ENCODE peak calls at places on chromosomes 7 and 10, in eight cellular contexts. M, R, P, G, S, J, F and H are unnamed samples.

GRCh38 chr10:115580239-115580638 is 487.1 kb downstream of the ATRNL1 start:
- DNase-seq in M (no peak), R (no peak), P (no peak), G (no peak), S (no peak), J (no peak), F (no peak), H (no peak)

GRCh38 chr10:70748305-70748704 is 36.9 kb downstream of the TBATA start:
- DNase-seq in M (no peak), R (no peak), P (no peak), G (no peak), S (no peak), J (no peak), F (no peak), H (no peak)

GRCh38 chr7:48962821-48963505 is 38.6 kb downstream of the CDC14C start:
- DNase-seq in M (no peak), R (peak; percentile 4), P (no peak), G (no peak), S (no peak), J (no peak), F (no peak), H (no peak)

GRCh38 chr7:47635091-47636090 is 53.5 kb upstream of the TNS3 start:
- DNase-seq in M (peak; percentile 77), R (no peak), P (no peak), G (peak; percentile 39), S (peak; percentile 6), J (no peak), F (no peak), H (peak; percentile 64)

GRCh38 chr7:831596-832291 is 532 bp upstream of the SUN1 start:
- DNase-seq in M (no peak), R (no peak), P (peak; percentile 82), G (peak; percentile 89), S (no peak), J (no peak), F (no peak), H (no peak)

GRCh38 chr10:83725567-83725966 is 413.7 kb upstream of the GHITM start:
- DNase-seq in M (no peak), R (no peak), P (no peak), G (no peak), S (no peak), J (no peak), F (no peak), H (no peak)

GRCh38 chr7:140247564-140247963 is 70.8 kb upstream of the KDM7A start:
- DNase-seq in M (no peak), R (no peak), P (no peak), G (no peak), S (no peak), J (no peak), F (no peak), H (no peak)

GRCh38 chr10:8473205-8473604 is 418.7 kb downstream of the GATA3 start:
- DNase-seq in M (no peak), R (no peak), P (peak; percentile 10), G (no peak), S (no peak), J (no peak), F (no peak), H (peak; percentile 21)

GRCh38 chr10:72523062-72523461 is 102.8 kb downstream of the MICU1 start:
- DNase-seq in M (no peak), R (peak; percentile 54), P (no peak), G (no peak), S (no peak), J (peak; percentile 25), F (no peak), H (no peak)

GRCh38 chr10:60894816-60895215 is 49.2 kb downstream of the RHOBTB1 start:
- DNase-seq in M (no peak), R (no peak), P (no peak), G (no peak), S (no peak), J (no peak), F (no peak), H (no peak)

GRCh38 chr7:133513608-133514007 is 260.7 kb downstream of the EXOC4 start:
- DNase-seq in M (no peak), R (no peak), P (peak; percentile 10), G (no peak), S (no peak), J (no peak), F (no peak), H (no peak)

GRCh38 chr10:103800789-103801540 is 54.4 kb downstream of the SH3PXD2A start:
- DNase-seq in M (no peak), R (no peak), P (no peak), G (no peak), S (no peak), J (no peak), F (peak; percentile 23), H (peak; percentile 54)

GRCh38 chr7:156668130-156668741 is 27.7 kb downstream of the RNF32 start:
- DNase-seq in M (no peak), R (no peak), P (no peak), G (peak; percentile 32), S (no peak), J (no peak), F (no peak), H (no peak)

GRCh38 chr7:27424231-27424630 is 181.6 kb downstream of the EVX1 start:
- DNase-seq in M (no peak), R (no peak), P (no peak), G (peak; percentile 66), S (no peak), J (no peak), F (no peak), H (no peak)

GRCh38 chr7:123185756-123186155 is 14.0 kb downstream of the SLC13A1 start:
- DNase-seq in M (no peak), R (no peak), P (no peak), G (no peak), S (no peak), J (no peak), F (no peak), H (no peak)

GRCh38 chr10:46231087-46231486 is 55.7 kb upstream of the ANTXRL start:
- DNase-seq in M (no peak), R (no peak), P (no peak), G (no peak), S (no peak), J (no peak), F (no peak), H (no peak)

GRCh38 chr7:93043393-93043985 is 74.3 kb downstream of the SAMD9 start:
- DNase-seq in M (no peak), R (no peak), P (peak; percentile 74), G (no peak), S (no peak), J (no peak), F (peak; percentile 37), H (no peak)

GRCh38 chr10:132684164-132684891 is 101.6 kb downstream of the NKX6-2 start:
- DNase-seq in M (peak; percentile 48), R (no peak), P (no peak), G (no peak), S (no peak), J (no peak), F (no peak), H (no peak)

GRCh38 chr7:16975712-16976111 is 93.9 kb upstream of the AGR3 start:
- DNase-seq in M (no peak), R (no peak), P (no peak), G (no peak), S (peak; percentile 14), J (no peak), F (no peak), H (no peak)

GRCh38 chr7:22561356-22561755 is 61.4 kb upstream of the STEAP1B start:
- DNase-seq in M (peak; percentile 93), R (no peak), P (peak; percentile 99), G (peak; percentile 28), S (no peak), J (no peak), F (no peak), H (peak; percentile 52)

GRCh38 chr7:106794276-106795136 is 70.6 kb upstream of the PIK3CG start:
- DNase-seq in M (no peak), R (no peak), P (no peak), G (no peak), S (no peak), J (no peak), F (no peak), H (no peak)

GRCh38 chr7:3754488-3755365 is 453.7 kb downstream of the SDK1 start:
- DNase-seq in M (no peak), R (no peak), P (no peak), G (no peak), S (no peak), J (no peak), F (no peak), H (no peak)

GRCh38 chr7:141231018-141231792 is 157.3 kb downstream of the TMEM178B start:
- DNase-seq in M (no peak), R (peak; percentile 41), P (no peak), G (no peak), S (no peak), J (no peak), F (peak; percentile 7), H (peak; percentile 55)

GRCh38 chr7:64795176-64795575 is 948 bp downstream of the ZNF138 start:
- DNase-seq in M (no peak), R (no peak), P (no peak), G (no peak), S (no peak), J (no peak), F (no peak), H (no peak)